ENCODE peak calls at places on chromosome 20, in five cellular contexts. One of them, this sample, is unnamed. For H3K4me1, the result is how much of the 10 kb centered on the place peaks cover.

GRCh38 chr20:16701296-16701695 is 28.5 kb upstream of the SNRPB2 start:
- DNase-seq in sigmoid colon: no peak
- DNase-seq in IMR-90: no peak
- DNase-seq in adrenal gland: no peak
- DNase-seq in ovary: no peak
- DNase-seq in this sample: no peak

GRCh38 chr20:43462369-43463132 is 4.9 kb downstream of the SRSF6 start:
- DNase-seq in sigmoid colon: no peak
- DNase-seq in adrenal gland: no peak
- DNase-seq in IMR-90: no peak
- DNase-seq in ovary: no peak
- DNase-seq in this sample: no peak

GRCh38 chr20:5691918-5692618 is 58.1 kb upstream of the SHLD1 start:
- DNase-seq in ovary: no peak
- DNase-seq in IMR-90: no peak
- DNase-seq in adrenal gland: no peak
- DNase-seq in sigmoid colon: no peak
- DNase-seq in this sample: peak

GRCh38 chr20:62356948-62357667 is 10.0 kb downstream of the LAMA5 start:
- DNase-seq in ovary: peak
- DNase-seq in adrenal gland: peak
- DNase-seq in IMR-90: peak
- DNase-seq in sigmoid colon: peak
- DNase-seq in this sample: no peak

GRCh38 chr20:46701556-46701955 is 7.9 kb upstream of the SLC2A10 start:
- DNase-seq in IMR-90: no peak
- DNase-seq in adrenal gland: no peak
- DNase-seq in sigmoid colon: no peak
- DNase-seq in ovary: no peak
- DNase-seq in this sample: no peak

GRCh38 chr20:9442858-9443257 is 71.5 kb upstream of the LAMP5 start:
- DNase-seq in ovary: no peak
- DNase-seq in adrenal gland: no peak
- DNase-seq in IMR-90: peak
- DNase-seq in sigmoid colon: no peak
- DNase-seq in this sample: no peak

GRCh38 chr20:15310361-15310760 is 972.9 kb upstream of the FLRT3 start:
- DNase-seq in ovary: no peak
- DNase-seq in sigmoid colon: no peak
- DNase-seq in adrenal gland: no peak
- DNase-seq in IMR-90: no peak
- DNase-seq in this sample: no peak

GRCh38 chr20:5567644-5568043 is 182.6 kb upstream of the SHLD1 start:
- DNase-seq in adrenal gland: no peak
- DNase-seq in sigmoid colon: no peak
- DNase-seq in ovary: no peak
- DNase-seq in IMR-90: no peak
- DNase-seq in this sample: no peak

GRCh38 chr20:37328149-37328945 is 17.6 kb upstream of the SRC start:
- DNase-seq in adrenal gland: no peak
- DNase-seq in ovary: no peak
- DNase-seq in IMR-90: no peak
- DNase-seq in sigmoid colon: no peak
- DNase-seq in this sample: no peak

GRCh38 chr20:9407805-9408421 is 106.5 kb upstream of the LAMP5 start:
- DNase-seq in ovary: peak
- DNase-seq in adrenal gland: peak
- DNase-seq in IMR-90: peak
- DNase-seq in sigmoid colon: no peak
- DNase-seq in this sample: peak

GRCh38 chr20:18225652-18226051 is 62.7 kb upstream of the ZNF133 start:
- DNase-seq in sigmoid colon: no peak
- DNase-seq in IMR-90: no peak
- DNase-seq in adrenal gland: no peak
- DNase-seq in ovary: no peak
- DNase-seq in this sample: no peak

GRCh38 chr20:63552481-63553249 is 1.3 kb upstream of the FNDC11 start:
- DNase-seq in sigmoid colon: no peak
- DNase-seq in adrenal gland: no peak
- DNase-seq in IMR-90: no peak
- DNase-seq in ovary: no peak
- DNase-seq in this sample: peak

GRCh38 chr20:63624486-63624885 is 2.4 kb downstream of the GMEB2 start:
- DNase-seq in ovary: no peak
- DNase-seq in adrenal gland: no peak
- DNase-seq in IMR-90: peak
- DNase-seq in sigmoid colon: no peak
- DNase-seq in this sample: no peak

GRCh38 chr20:37276494-37277252 is 12.8 kb upstream of the MANBAL start:
- DNase-seq in IMR-90: peak
- DNase-seq in sigmoid colon: peak
- DNase-seq in ovary: peak
- DNase-seq in adrenal gland: peak
- DNase-seq in this sample: peak

GRCh38 chr20:10674684-10675455 is 1.1 kb upstream of the JAG1 start:
- DNase-seq in ovary: peak
- DNase-seq in IMR-90: peak
- DNase-seq in adrenal gland: peak
- DNase-seq in sigmoid colon: peak
- DNase-seq in this sample: peak

GRCh38 chr20:2820896-2821869 is 5.0 kb downstream of the TMEM239 start:
- DNase-seq in ovary: no peak
- DNase-seq in sigmoid colon: no peak
- DNase-seq in IMR-90: no peak
- DNase-seq in adrenal gland: no peak
- DNase-seq in this sample: no peak

GRCh38 chr20:55239269-55239668 is 763.9 kb downstream of the DOK5 start:
- DNase-seq in IMR-90: no peak
- DNase-seq in adrenal gland: no peak
- DNase-seq in ovary: no peak
- DNase-seq in sigmoid colon: no peak
- DNase-seq in this sample: no peak

GRCh38 chr20:64238115-64238825 is 17.3 kb upstream of the PCMTD2 start:
- DNase-seq in IMR-90: no peak
- DNase-seq in ovary: no peak
- DNase-seq in sigmoid colon: peak
- DNase-seq in adrenal gland: no peak
- DNase-seq in this sample: no peak

GRCh38 chr20:63158845-63159244 is 57.1 kb downstream of the YTHDF1 start:
- DNase-seq in ovary: no peak
- DNase-seq in IMR-90: no peak
- DNase-seq in sigmoid colon: no peak
- DNase-seq in adrenal gland: no peak
- DNase-seq in this sample: no peak

GRCh38 chr20:61874421-61875068 is 191.1 kb downstream of the TAF4 start:
- DNase-seq in adrenal gland: no peak
- DNase-seq in IMR-90: peak
- DNase-seq in sigmoid colon: no peak
- DNase-seq in ovary: no peak
- DNase-seq in this sample: no peak

GRCh38 chr20:61589055-61589385 is 337.0 kb downstream of the CDH4 start:
- DNase-seq in adrenal gland: no peak
- DNase-seq in sigmoid colon: no peak
- DNase-seq in ovary: no peak
- DNase-seq in IMR-90: peak
- DNase-seq in this sample: no peak

GRCh38 chr20:62376112-62377063 is 9.3 kb upstream of the LAMA5 start:
- DNase-seq in sigmoid colon: peak
- DNase-seq in IMR-90: peak
- DNase-seq in ovary: peak
- DNase-seq in adrenal gland: peak
- DNase-seq in this sample: no peak

GRCh38 chr20:47610247-47610944 is 108.7 kb downstream of the NCOA3 start:
- DNase-seq in adrenal gland: peak
- DNase-seq in IMR-90: peak
- DNase-seq in ovary: peak
- DNase-seq in sigmoid colon: peak
- DNase-seq in this sample: peak

GRCh38 chr20:64278319-64278681 is 22.8 kb downstream of the PCMTD2 start:
- DNase-seq in adrenal gland: no peak
- DNase-seq in ovary: no peak
- DNase-seq in sigmoid colon: no peak
- DNase-seq in IMR-90: no peak
- DNase-seq in this sample: no peak

DNA sequence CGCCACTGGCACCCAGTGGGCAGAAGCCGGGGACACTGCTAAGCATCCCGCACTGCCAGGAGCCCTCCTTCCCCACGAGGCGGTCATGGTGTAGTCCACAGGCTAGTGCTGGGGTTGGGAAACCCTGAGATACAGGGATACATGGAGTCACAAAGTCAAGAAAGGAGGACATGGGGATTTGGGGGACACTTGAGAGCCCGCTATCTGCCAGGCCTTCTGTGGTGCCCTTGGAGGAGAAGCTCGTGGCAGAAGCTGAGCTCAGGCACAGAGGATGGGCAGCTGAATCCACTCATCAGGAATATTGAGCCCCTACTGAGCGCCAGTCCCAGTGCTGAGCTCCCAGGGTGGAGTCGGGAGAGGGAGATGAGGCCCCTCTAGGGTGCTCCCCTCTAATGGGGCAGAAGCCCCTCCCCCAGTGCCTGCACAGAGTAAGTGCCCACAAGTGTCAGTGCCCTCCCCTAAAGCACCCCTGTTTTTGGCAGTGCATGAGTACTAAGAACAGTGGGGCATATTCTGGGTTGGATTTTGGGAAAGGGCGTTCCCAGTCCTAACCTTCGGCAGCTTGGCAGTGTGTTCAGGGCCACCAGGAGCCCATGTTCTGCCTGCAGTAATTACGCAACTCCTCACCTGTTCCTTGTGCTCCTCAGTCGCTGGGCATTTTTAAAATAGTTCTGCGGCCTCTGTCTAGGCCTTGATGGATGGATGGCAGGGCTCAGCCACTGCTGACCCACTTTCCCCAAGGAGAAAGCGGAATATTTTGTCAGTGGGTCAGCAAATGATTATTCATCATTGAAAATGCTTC is 25.5 kb upstream of the PHACTR3 start:
- DNase-seq in IMR-90: no peak
- DNase-seq in sigmoid colon: peak
- DNase-seq in adrenal gland: no peak
- DNase-seq in ovary: no peak
- DNase-seq in this sample: no peak
- H3K4me1 ChIP-seq in IMR-90: under half
- H3K4me1 ChIP-seq in sigmoid colon: under half
- H3K4me1 ChIP-seq in adrenal gland: under half
- H3K4me1 ChIP-seq in ovary: under half
- H3K4me1 ChIP-seq in this sample: under half

GRCh38 chr20:49610701-49611538 is 43.0 kb upstream of the PTGIS start:
- DNase-seq in IMR-90: no peak
- DNase-seq in ovary: peak
- DNase-seq in adrenal gland: peak
- DNase-seq in sigmoid colon: peak
- DNase-seq in this sample: peak
- TF ChIP-seq POLR2A in IMR-90: peak
- TF ChIP-seq POLR2A in ovary: peak
- TF ChIP-seq POLR2A in adrenal gland: no peak
- TF ChIP-seq POLR2A in sigmoid colon: no peak
- TF ChIP-seq POLR2A in this sample: no peak

GRCh38 chr20:38405132-38405531 is 30.0 kb downstream of the SNHG17 start:
- DNase-seq in adrenal gland: no peak
- DNase-seq in ovary: no peak
- DNase-seq in IMR-90: no peak
- DNase-seq in sigmoid colon: no peak
- DNase-seq in this sample: peak
- H3K4me1 ChIP-seq in adrenal gland: under half
- H3K4me1 ChIP-seq in ovary: under half
- H3K4me1 ChIP-seq in IMR-90: under half
- H3K4me1 ChIP-seq in sigmoid colon: under half
- H3K4me1 ChIP-seq in this sample: under half

GRCh38 chr20:44885392-44886275 is at the start of gene YWHAB:
- DNase-seq in IMR-90: peak
- DNase-seq in ovary: peak
- DNase-seq in adrenal gland: peak
- DNase-seq in sigmoid colon: peak
- DNase-seq in this sample: peak
- TF ChIP-seq POLR2A in IMR-90: peak
- TF ChIP-seq POLR2A in ovary: peak
- TF ChIP-seq POLR2A in adrenal gland: peak
- TF ChIP-seq POLR2A in sigmoid colon: peak
- TF ChIP-seq POLR2A in this sample: peak

GRCh38 chr20:57396212-57396611 is 5.0 kb downstream of the RBM38 start:
- DNase-seq in adrenal gland: peak
- DNase-seq in IMR-90: no peak
- DNase-seq in sigmoid colon: peak
- DNase-seq in ovary: no peak
- DNase-seq in this sample: no peak

GRCh38 chr20:57398231-57398821 is 7.1 kb downstream of the RBM38 start:
- DNase-seq in ovary: peak
- DNase-seq in sigmoid colon: peak
- DNase-seq in IMR-90: no peak
- DNase-seq in adrenal gland: no peak
- DNase-seq in this sample: peak

GRCh38 chr20:57397693-57398108 is 6.5 kb downstream of the RBM38 start:
- DNase-seq in IMR-90: no peak
- DNase-seq in adrenal gland: no peak
- DNase-seq in ovary: no peak
- DNase-seq in sigmoid colon: peak
- DNase-seq in this sample: peak

GRCh38 chr20:57396638-57397003 is 5.4 kb downstream of the RBM38 start:
- DNase-seq in IMR-90: no peak
- DNase-seq in adrenal gland: no peak
- DNase-seq in sigmoid colon: no peak
- DNase-seq in ovary: no peak
- DNase-seq in this sample: no peak

DNA sequence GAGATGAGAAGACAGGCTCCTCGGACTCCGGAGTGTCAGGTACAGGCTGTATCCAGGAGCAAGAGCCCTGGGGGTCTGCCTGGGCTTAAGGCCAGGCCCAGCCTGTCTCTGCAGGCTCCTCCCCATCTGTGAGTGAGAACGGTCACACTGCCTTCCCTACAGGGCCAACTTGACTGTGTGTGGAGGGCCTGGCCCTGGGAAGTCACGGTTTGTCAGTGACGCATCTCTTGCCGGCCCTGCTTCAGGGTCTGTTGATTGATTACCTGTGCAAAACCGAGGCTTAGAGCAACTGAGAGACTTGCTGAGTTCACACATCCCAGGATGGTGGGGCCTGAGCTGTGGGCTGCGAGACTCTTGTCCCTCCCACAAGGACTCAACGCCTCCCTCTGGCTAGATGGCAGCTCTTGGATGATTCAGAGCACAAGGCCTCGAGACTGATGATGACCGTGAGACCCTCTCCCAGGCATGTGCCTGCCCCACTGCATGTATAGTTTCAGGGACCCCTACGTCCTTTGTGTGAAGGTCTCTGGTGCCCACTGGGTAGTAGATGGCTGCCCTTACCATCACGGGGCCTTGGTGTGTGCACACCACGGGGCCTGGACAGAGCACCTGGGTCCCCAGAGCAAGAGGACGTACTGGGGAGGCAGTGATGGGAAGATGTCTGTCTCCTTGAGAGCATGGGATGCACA is 6.0 kb downstream of the RBM38 start:
- DNase-seq in IMR-90: no peak
- DNase-seq in ovary: no peak
- DNase-seq in adrenal gland: peak
- DNase-seq in sigmoid colon: peak
- DNase-seq in this sample: no peak
- H3K4me1 ChIP-seq in IMR-90: under half
- H3K4me1 ChIP-seq in ovary: under half
- H3K4me1 ChIP-seq in adrenal gland: under half
- H3K4me1 ChIP-seq in sigmoid colon: half or more
- H3K4me1 ChIP-seq in this sample: half or more

GRCh38 chr20:35454881-35455609 is at the start of gene CEP250:
- DNase-seq in sigmoid colon: peak
- DNase-seq in adrenal gland: peak
- DNase-seq in ovary: peak
- DNase-seq in IMR-90: peak
- DNase-seq in this sample: peak
- TF ChIP-seq POLR2A in sigmoid colon: no peak
- TF ChIP-seq POLR2A in adrenal gland: no peak
- TF ChIP-seq POLR2A in ovary: no peak
- TF ChIP-seq POLR2A in IMR-90: peak
- TF ChIP-seq POLR2A in this sample: peak

This sample was measured in Peyer's patch.